ENCODE peak calls at places on chromosomes 11 and 22, in five cellular contexts. One of them, this sample, is unnamed.

GRCh38 chr11:67280791-67281551 is 8.1 kb upstream of the ANKRD13D start:
- DNase-seq in NCI-H1092: no peak
- DNase-seq in pancreas: peak; percentile 28
- DNase-seq in ovary: peak; percentile 42
- DNase-seq in skeletal muscle cell: no peak
- DNase-seq in this sample: no peak

GRCh38 chr22:50238755-50239154 is 6.1 kb downstream of the TUBGCP6 start:
- DNase-seq in ovary: no peak
- DNase-seq in skeletal muscle cell: no peak
- DNase-seq in pancreas: peak; percentile 26
- DNase-seq in NCI-H1092: no peak
- DNase-seq in this sample: no peak

GRCh38 chr22:28911777-28912669 is 28.7 kb downstream of the ZNRF3 start:
- DNase-seq in ovary: peak; percentile 35
- DNase-seq in pancreas: no peak
- DNase-seq in skeletal muscle cell: no peak
- DNase-seq in NCI-H1092: no peak
- DNase-seq in this sample: peak; percentile 14

GRCh38 chr22:42368379-42369249 is 63.6 kb downstream of the NFAM1 start:
- DNase-seq in NCI-H1092: no peak
- DNase-seq in pancreas: no peak
- DNase-seq in skeletal muscle cell: no peak
- DNase-seq in ovary: peak; percentile 51
- DNase-seq in this sample: no peak

GRCh38 chr22:19626042-19626560 is 88.2 kb upstream of the SEPTIN5 start:
- DNase-seq in NCI-H1092: no peak
- DNase-seq in skeletal muscle cell: no peak
- DNase-seq in pancreas: no peak
- DNase-seq in ovary: no peak
- DNase-seq in this sample: no peak

GRCh38 chr22:39306456-39307361 is 12.7 kb downstream of the RPL3 start:
- DNase-seq in skeletal muscle cell: no peak
- DNase-seq in NCI-H1092: no peak
- DNase-seq in pancreas: no peak
- DNase-seq in ovary: no peak
- DNase-seq in this sample: no peak

GRCh38 chr22:20013382-20013871 is 3.2 kb downstream of the ARVCF start:
- DNase-seq in pancreas: peak; percentile 40
- DNase-seq in NCI-H1092: peak; percentile 54
- DNase-seq in skeletal muscle cell: no peak
- DNase-seq in ovary: peak; percentile 76
- DNase-seq in this sample: peak; percentile 37

GRCh38 chr11:4539603-4540219 is 5.3 kb upstream of the OR52M1 start:
- DNase-seq in ovary: peak; percentile 77
- DNase-seq in skeletal muscle cell: no peak
- DNase-seq in pancreas: no peak
- DNase-seq in NCI-H1092: no peak
- DNase-seq in this sample: peak; percentile 51

GRCh38 chr22:29141078-29141688 is 64.5 kb upstream of the EMID1 start:
- DNase-seq in ovary: no peak
- DNase-seq in skeletal muscle cell: no peak
- DNase-seq in pancreas: no peak
- DNase-seq in NCI-H1092: no peak
- DNase-seq in this sample: no peak

GRCh38 chr11:117095301-117096139 is 2.7 kb downstream of the SIK3 start:
- DNase-seq in skeletal muscle cell: no peak
- DNase-seq in NCI-H1092: no peak
- DNase-seq in ovary: no peak
- DNase-seq in pancreas: no peak
- DNase-seq in this sample: no peak

GRCh38 chr22:23233746-23234408 is 53.6 kb downstream of the BCR start:
- DNase-seq in ovary: peak; percentile 62
- DNase-seq in skeletal muscle cell: peak; percentile 81
- DNase-seq in NCI-H1092: no peak
- DNase-seq in pancreas: no peak
- DNase-seq in this sample: no peak

GRCh38 chr22:36828815-36829214 is 12.0 kb upstream of the PVALB start:
- DNase-seq in pancreas: no peak
- DNase-seq in NCI-H1092: no peak
- DNase-seq in skeletal muscle cell: no peak
- DNase-seq in ovary: no peak
- DNase-seq in this sample: no peak

GRCh38 chr11:114942207-114942606 is 263.9 kb downstream of the NXPE2 start:
- DNase-seq in pancreas: no peak
- DNase-seq in ovary: no peak
- DNase-seq in skeletal muscle cell: no peak
- DNase-seq in NCI-H1092: no peak
- DNase-seq in this sample: no peak